ENCODE peak calls at places on chromosome 15, in eight cellular contexts. D is CD8-positive, alpha-beta T cell; O is uterus; F is breast epithelium; N is left ventricle myocardium inferior; K is ovary; J is right cardiac atrium; B is WERI-Rb-1. Z is an unnamed sample.

GRCh38 chr15:40336129-40337122 is 4.3 kb downstream of the CCDC9B start:
- DNase-seq in D (peak; percentile 20), O (no peak), F (no peak), N (no peak), K (no peak), J (no peak), B (peak; percentile 69), Z (peak; percentile 28)

GRCh38 chr15:70219256-70219919 is 121.7 kb upstream of the TLE3 start:
- DNase-seq in D (no peak), O (no peak), F (no peak), N (no peak), K (no peak), J (no peak), B (peak; percentile 59), Z (no peak)

GRCh38 chr15:74892313-74892712 is 2.5 kb downstream of the MPI start:
- DNase-seq in D (no peak), O (no peak), F (no peak), N (no peak), K (no peak), J (no peak), B (no peak), Z (peak; percentile 53)

GRCh38 chr15:93063292-93063671 is 25.7 kb downstream of the RGMA start:
- DNase-seq in D (no peak), O (no peak), F (no peak), N (no peak), K (no peak), J (no peak), B (no peak), Z (no peak)

GRCh38 chr15:65099336-65099735 is 15.7 kb downstream of the UBAP1L start:
- DNase-seq in D (no peak), O (no peak), F (no peak), N (no peak), K (no peak), J (no peak), B (no peak), Z (no peak)

GRCh38 chr15:44159492-44159891 is 35.6 kb downstream of the FRMD5 start:
- DNase-seq in D (no peak), O (no peak), F (no peak), N (no peak), K (no peak), J (no peak), B (peak; percentile 15), Z (no peak)

GRCh38 chr15:28960979-28961378 is 75.2 kb downstream of the APBA2 start:
- DNase-seq in D (no peak), O (no peak), F (no peak), N (no peak), K (no peak), J (no peak), B (no peak), Z (no peak)

GRCh38 chr15:74723754-74724334 is 1.5 kb downstream of the CYP1A1 start:
- DNase-seq in D (no peak), O (no peak), F (no peak), N (no peak), K (no peak), J (no peak), B (peak; percentile 13), Z (peak; percentile 23)

GRCh38 chr15:69729167-69729748 is 276.6 kb downstream of the RPLP1 start:
- DNase-seq in D (peak; percentile 83), O (no peak), F (no peak), N (peak; percentile 29), K (peak; percentile 47), J (peak; percentile 69), B (peak; percentile 50), Z (peak; percentile 64)

GRCh38 chr15:101137312-101137940 is 114.4 kb downstream of the CHSY1 start:
- DNase-seq in D (no peak), O (no peak), F (no peak), N (no peak), K (no peak), J (no peak), B (no peak), Z (no peak)

GRCh38 chr15:91385301-91385700 is 285.2 kb downstream of the SV2B start:
- DNase-seq in D (no peak), O (no peak), F (no peak), N (no peak), K (no peak), J (no peak), B (no peak), Z (no peak)

GRCh38 chr15:99452010-99452409 is 113.8 kb upstream of the MEF2A start:
- DNase-seq in D (peak; percentile 5), O (no peak), F (peak; percentile 6), N (no peak), K (no peak), J (peak; percentile 52), B (no peak), Z (peak; percentile 14)

GRCh38 chr15:96334705-96335428 is 4.4 kb downstream of the NR2F2 start:
- DNase-seq in D (no peak), O (no peak), F (no peak), N (no peak), K (no peak), J (no peak), B (no peak), Z (peak; percentile 24)

GRCh38 chr15:96333194-96334016 is 2.9 kb downstream of the NR2F2 start:
- DNase-seq in D (no peak), O (no peak), F (peak; percentile 21), N (no peak), K (peak; percentile 62), J (peak; percentile 76), B (no peak), Z (peak; percentile 39)

GRCh38 chr15:96335429-96335807 is 4.9 kb downstream of the NR2F2 start:
- DNase-seq in D (no peak), O (no peak), F (no peak), N (no peak), K (no peak), J (no peak), B (no peak), Z (peak; percentile 22)

GRCh38 chr15:96332854-96333193 is 2.3 kb downstream of the NR2F2 start:
- DNase-seq in D (no peak), O (no peak), F (no peak), N (no peak), K (no peak), J (no peak), B (no peak), Z (no peak)

DNA sequence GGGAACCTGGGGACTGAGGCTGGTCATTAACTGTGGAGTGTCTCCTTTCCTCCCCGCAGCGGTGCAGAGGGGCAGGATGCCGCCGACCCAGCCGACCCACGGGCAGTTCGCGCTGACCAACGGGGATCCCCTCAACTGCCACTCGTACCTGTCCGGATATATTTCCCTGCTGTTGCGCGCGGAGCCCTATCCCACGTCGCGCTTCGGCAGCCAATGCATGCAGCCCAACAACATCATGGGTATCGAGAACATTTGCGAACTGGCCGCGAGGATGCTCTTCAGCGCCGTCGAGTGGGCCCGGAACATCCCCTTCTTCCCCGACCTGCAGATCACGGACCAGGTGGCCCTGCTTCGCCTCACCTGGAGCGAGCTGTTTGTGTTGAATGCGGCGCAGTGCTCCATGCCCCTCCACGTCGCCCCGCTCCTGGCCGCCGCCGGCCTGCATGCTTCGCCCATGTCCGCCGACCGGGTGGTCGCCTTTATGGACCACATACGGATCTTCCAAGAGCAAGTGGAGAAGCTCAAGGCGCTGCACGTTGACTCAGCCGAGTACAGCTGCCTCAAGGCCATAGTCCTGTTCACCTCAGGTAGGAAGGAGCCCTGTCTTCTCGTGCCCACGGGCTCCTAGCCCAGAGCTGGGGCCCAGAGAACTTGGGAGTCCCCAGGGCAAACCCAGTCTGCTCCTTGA is 3.7 kb downstream of the NR2F2 start:
- DNase-seq in D (no peak), O (no peak), F (no peak), N (no peak), K (peak; percentile 59), J (peak; percentile 58), B (no peak), Z (peak; percentile 22)
- H3K4me3 ChIP-seq in D (no peak overlapping the region), O (peak overlapping the region; percentile 90), F (peak overlapping the region; percentile 80), N (peak overlapping the region; percentile 88), K (peak overlapping the region; percentile 46), J (peak overlapping the region; percentile 96), B (no peak overlapping the region), Z (peak overlapping the region; percentile 50)

GRCh38 chr15:95171551-95171950 is 940.2 kb downstream of the MCTP2 start:
- DNase-seq in D (no peak), O (no peak), F (no peak), N (no peak), K (no peak), J (no peak), B (no peak), Z (no peak)

GRCh38 chr15:95170587-95171380 is 939.4 kb downstream of the MCTP2 start:
- DNase-seq in D (no peak), O (no peak), F (no peak), N (no peak), K (no peak), J (no peak), B (no peak), Z (no peak)

GRCh38 chr15:95174880-95175279 is 943.5 kb downstream of the MCTP2 start:
- DNase-seq in D (no peak), O (no peak), F (no peak), N (no peak), K (no peak), J (no peak), B (no peak), Z (no peak)

GRCh38 chr15:95174281-95174680 is 942.9 kb downstream of the MCTP2 start:
- DNase-seq in D (no peak), O (peak; percentile 40), F (no peak), N (no peak), K (no peak), J (peak; percentile 55), B (no peak), Z (no peak)

GRCh38 chr15:95169701-95170459 is 938.5 kb downstream of the MCTP2 start:
- DNase-seq in D (no peak), O (peak; percentile 86), F (peak; percentile 40), N (no peak), K (no peak), J (no peak), B (no peak), Z (no peak)
- H3K9me3 ChIP-seq in D (no peaks in the 10 kb centered on the region), O (no peaks in the 10 kb centered on the region), F (no peaks in the 10 kb centered on the region), N (peaks cover 14% of the 10 kb centered on the region), K (no peaks in the 10 kb centered on the region), J (no peaks in the 10 kb centered on the region), B (no peaks in the 10 kb centered on the region), Z (no peaks in the 10 kb centered on the region)

GRCh38 chr15:51267714-51268105 is 70.7 kb downstream of the CYP19A1 start:
- DNase-seq in D (no peak), O (no peak), F (no peak), N (no peak), K (no peak), J (peak; percentile 75), B (no peak), Z (no peak)

GRCh38 chr15:51269496-51269895 is 68.9 kb downstream of the CYP19A1 start:
- DNase-seq in D (no peak), O (no peak), F (no peak), N (no peak), K (no peak), J (no peak), B (no peak), Z (no peak)

GRCh38 chr15:51265037-51265555 is 73.3 kb downstream of the CYP19A1 start:
- DNase-seq in D (no peak), O (no peak), F (no peak), N (no peak), K (no peak), J (no peak), B (no peak), Z (no peak)

GRCh38 chr15:51266548-51266947 is 71.8 kb downstream of the CYP19A1 start:
- DNase-seq in D (no peak), O (no peak), F (no peak), N (no peak), K (no peak), J (peak; percentile 50), B (no peak), Z (no peak)

GRCh38 chr15:51267047-51267713 is 71.2 kb downstream of the CYP19A1 start:
- DNase-seq in D (no peak), O (no peak), F (no peak), N (no peak), K (no peak), J (peak; percentile 76), B (no peak), Z (no peak)
- H3K4me3 ChIP-seq in D (no peak overlapping the region), O (peak overlapping the region; percentile 32), F (peak overlapping the region; percentile 54), N (peak overlapping the region; percentile 72), K (peak overlapping the region; percentile 36), J (peak overlapping the region; percentile 42), B (no peak overlapping the region), Z (peak overlapping the region; percentile 34)

GRCh38 chr15:79919749-79920511 is 23.1 kb upstream of the MTHFS start:
- DNase-seq in D (no peak), O (no peak), F (no peak), N (no peak), K (no peak), J (no peak), B (no peak), Z (no peak)
- H3K9me3 ChIP-seq in D (peaks cover 27% of the 10 kb centered on the region), O (no peaks in the 10 kb centered on the region), F (peaks cover 74% of the 10 kb centered on the region), N (peaks cover 74% of the 10 kb centered on the region), K (no peaks in the 10 kb centered on the region), J (peaks cover 3% of the 10 kb centered on the region), B (peaks cover 32% of the 10 kb centered on the region), Z (peaks cover 3% of the 10 kb centered on the region)

Z was measured in colonic mucosa.